ENCODE peak calls at places on chromosomes 13 and 19, in ten cellular contexts. T is AG09309, G is neural progenitor cell, N is ovary, C is PC-9, E is lower lobe of right lung, H is nephron progenitor cell, K is mucosa of descending colon, S is progenitor cell of endocrine pancreas, A is A549. Z is an unnamed sample.

GRCh38 chr13:72622546-72622945 is 104.9 kb downstream of the MZT1 start:
- DNase-seq in H (no peak), N (no peak), T (no peak), A (no peak), C (no peak), E (no peak), G (no peak), S (no peak), K (no peak), Z (no peak)

GRCh38 chr13:30312859-30313258 is 5.5 kb upstream of the KATNAL1 start:
- DNase-seq in S (no peak), T (no peak), A (no peak), G (no peak), H (no peak), K (no peak), N (no peak), C (no peak), E (no peak), Z (no peak)

GRCh38 chr13:110696776-110697175 is 9.1 kb downstream of the CARS2 start:
- DNase-seq in H (no peak), N (no peak), E (no peak), S (no peak), K (no peak), A (no peak), T (no peak), C (no peak), G (no peak), Z (no peak)

GRCh38 chr19:870963-871401 is 11.5 kb downstream of the CFD start:
- DNase-seq in H (no peak), E (no peak), S (no peak), N (peak), A (peak), K (no peak), C (no peak), T (no peak), G (no peak), Z (peak)

GRCh38 chr13:20412761-20413355 is 112.8 kb downstream of the CRYL1 start:
- DNase-seq in A (no peak), C (no peak), G (no peak), S (no peak), H (no peak), E (no peak), N (no peak), T (no peak), K (no peak), Z (no peak)

GRCh38 chr19:23183251-23183650 is 66.4 kb downstream of the ZNF730 start:
- DNase-seq in G (no peak), T (no peak), E (no peak), N (no peak), C (no peak), H (no peak), A (no peak), K (no peak), S (no peak), Z (no peak)

GRCh38 chr13:21530656-21531055 is 71.6 kb upstream of the ZDHHC20 start:
- DNase-seq in H (no peak), N (no peak), T (no peak), S (no peak), C (no peak), A (no peak), K (no peak), E (no peak), G (no peak), Z (no peak)

GRCh38 chr19:2405256-2405655 is 22.1 kb downstream of the TIMM13 start:
- DNase-seq in C (no peak), T (no peak), S (no peak), K (no peak), A (no peak), E (no peak), H (no peak), N (no peak), G (no peak), Z (no peak)

GRCh38 chr13:29761815-29762214 is 88.6 kb downstream of the UBL3 start:
- DNase-seq in C (no peak), E (no peak), N (no peak), H (no peak), A (no peak), S (no peak), T (no peak), K (no peak), G (peak), Z (no peak)

GRCh38 chr13:33073338-33073737 is 57.1 kb downstream of the KL start:
- DNase-seq in N (no peak), A (no peak), T (no peak), E (no peak), S (no peak), C (no peak), G (no peak), K (no peak), H (no peak), Z (no peak)

GRCh38 chr19:56760842-56761241 is 79.7 kb downstream of the PEG3 start:
- DNase-seq in C (no peak), A (no peak), S (no peak), K (no peak), H (no peak), N (no peak), E (no peak), T (no peak), G (no peak), Z (no peak)

GRCh38 chr19:1490020-1490310 is 185 bp downstream of the PCSK4 start:
- DNase-seq in A (no peak), N (no peak), C (no peak), T (no peak), S (no peak), K (no peak), G (no peak), H (no peak), E (no peak), Z (peak)

GRCh38 chr13:20714161-20714560 is 10.7 kb downstream of the IL17D start:
- DNase-seq in N (no peak), C (no peak), S (no peak), G (no peak), E (no peak), T (no peak), K (no peak), A (no peak), H (no peak), Z (no peak)

GRCh38 chr19:41997121-41997850 is 3.3 kb upstream of the ATP1A3 start:
- DNase-seq in C (no peak), K (peak), T (no peak), H (peak), E (no peak), A (peak), N (no peak), G (peak), S (peak), Z (no peak)
- TF ChIP-seq CTCF in C (no peak), K (no peak), T (no peak), H (no peak), E (no peak), A (no peak), N (no peak), G (no peak), S (no peak), Z (no peak)

DNA sequence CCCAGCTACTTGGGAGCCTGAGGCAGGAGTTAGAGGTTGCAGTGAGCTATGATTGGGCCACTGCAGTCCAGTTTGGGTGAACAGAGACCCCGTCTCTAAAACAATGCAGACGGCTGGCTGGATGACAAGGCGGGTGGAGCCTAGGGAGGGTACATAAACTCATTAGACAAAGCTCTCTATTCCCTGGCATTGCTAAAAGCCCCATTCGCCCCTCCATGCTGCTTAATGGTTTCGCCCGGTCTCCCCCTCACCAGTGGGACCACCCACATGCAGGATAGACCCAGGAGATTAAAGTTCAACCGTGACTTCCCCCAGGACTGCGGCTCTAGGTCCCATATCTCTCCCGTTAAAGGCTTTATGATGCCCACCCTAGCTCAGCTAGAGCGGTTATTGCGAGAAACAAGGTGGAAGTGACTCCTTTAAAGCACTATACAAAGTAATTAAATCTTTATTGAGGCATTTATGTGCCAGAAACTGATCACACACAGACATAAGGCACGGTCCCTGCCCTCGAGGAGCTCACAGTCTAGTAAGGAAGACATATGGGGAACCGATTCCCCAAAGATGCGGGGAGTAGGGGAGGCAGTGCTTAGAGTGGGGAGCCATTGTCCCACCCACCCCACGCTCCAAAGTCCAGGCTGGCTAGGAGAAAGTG is 4.9 kb downstream of the LYPD3 start:
- DNase-seq in K (no peak), S (no peak), N (no peak), A (no peak), E (no peak), H (no peak), C (no peak), G (no peak), T (no peak), Z (no peak)
- TF ChIP-seq CTCF in K (no peak), S (no peak), N (no peak), A (no peak), E (no peak), H (no peak), C (no peak), G (no peak), T (no peak), Z (no peak)

GRCh38 chr19:54030895-54031586 is 32.7 kb downstream of the VSTM1 start:
- DNase-seq in E (no peak), H (no peak), S (no peak), N (no peak), G (no peak), C (no peak), A (peak), T (no peak), K (no peak), Z (no peak)
- TF ChIP-seq CTCF in E (peak), H (peak), S (peak), N (no peak), G (peak), C (peak), A (peak), T (peak), K (no peak), Z (peak)

GRCh38 chr13:66950666-66951065 is 279.5 kb downstream of the PCDH9 start:
- DNase-seq in H (no peak), E (no peak), A (no peak), N (no peak), S (no peak), T (no peak), K (no peak), G (no peak), C (no peak), Z (no peak)

GRCh38 chr13:66951426-66951825 is 278.7 kb downstream of the PCDH9 start:
- DNase-seq in T (no peak), H (no peak), E (no peak), A (no peak), S (no peak), N (no peak), G (no peak), C (no peak), K (no peak), Z (no peak)

GRCh38 chr13:66948910-66949309 is 281.2 kb downstream of the PCDH9 start:
- DNase-seq in K (no peak), H (no peak), A (no peak), S (no peak), C (no peak), E (no peak), G (no peak), T (no peak), N (no peak), Z (no peak)

GRCh38 chr13:66952507-66952906 is 277.6 kb downstream of the PCDH9 start:
- DNase-seq in T (no peak), A (no peak), H (no peak), C (no peak), S (no peak), K (no peak), E (no peak), G (no peak), N (no peak), Z (no peak)
- TF ChIP-seq CTCF in T (no peak), A (no peak), H (no peak), C (no peak), S (no peak), K (no peak), E (no peak), G (no peak), N (no peak), Z (no peak)

Z was measured in chondrocyte.